ENCODE peak calls at places on chromosomes 5 and 9, in seven cellular contexts. S is psoas muscle; W is Peyer's patch; G is activated CD8-positive, alpha-beta T cell treated with anti-CD3 and anti-CD28 coated beads for 36 hours; L is HFF-Myc; I is suprapubic skin; D is tibial nerve. J is an unnamed sample.

GRCh38 chr9:76400534-76401096 is 6.4 kb upstream of the RFK start:
- DNase-seq in S (no peak), W (no peak), G (no peak), L (no peak), I (no peak), D (no peak), J (no peak)

GRCh38 chr5:107538331-107539162 is 132.2 kb downstream of the EFNA5 start:
- DNase-seq in S (no peak), W (no peak), G (no peak), L (no peak), I (no peak), D (no peak), J (no peak)

GRCh38 chr5:67306997-67307580 is 110.5 kb upstream of the CD180 start:
- DNase-seq in S (no peak), W (no peak), G (no peak), L (no peak), I (no peak), D (no peak), J (no peak)

GRCh38 chr9:38622083-38622674 is 1.8 kb upstream of the ANKRD18A start:
- DNase-seq in S (peak; percentile 46), W (peak; percentile 65), G (no peak), L (no peak), I (no peak), D (no peak), J (no peak)

GRCh38 chr5:138011991-138012390 is 20.9 kb downstream of the FAM13B start:
- DNase-seq in S (no peak), W (no peak), G (no peak), L (no peak), I (no peak), D (no peak), J (no peak)

GRCh38 chr5:36298546-36298945 is 3.2 kb downstream of the RANBP3L start:
- DNase-seq in S (no peak), W (no peak), G (no peak), L (no peak), I (no peak), D (no peak), J (no peak)

GRCh38 chr5:62691946-62692345 is 113.3 kb downstream of the LRRC70 start:
- DNase-seq in S (no peak), W (no peak), G (no peak), L (no peak), I (no peak), D (no peak), J (no peak)

GRCh38 chr9:98778711-98779530 is 17.4 kb downstream of the ANKS6 start:
- DNase-seq in S (no peak), W (no peak), G (no peak), L (no peak), I (no peak), D (no peak), J (no peak)

GRCh38 chr9:99368341-99369326 is 146.6 kb downstream of the SEC61B start:
- DNase-seq in S (peak; percentile 86), W (no peak), G (peak; percentile 53), L (peak; percentile 38), I (no peak), D (no peak), J (no peak)

GRCh38 chr5:175284806-175285205 is 159.2 kb downstream of the DRD1 start:
- DNase-seq in S (no peak), W (no peak), G (no peak), L (no peak), I (no peak), D (no peak), J (no peak)

GRCh38 chr9:33466565-33467495 is 6.9 kb downstream of the NOL6 start:
- DNase-seq in S (peak; percentile 77), W (peak; percentile 87), G (peak; percentile 82), L (no peak), I (no peak), D (peak; percentile 34), J (no peak)

GRCh38 chr5:150107909-150108447 is 21.6 kb upstream of the CSF1R start:
- DNase-seq in S (no peak), W (peak; percentile 54), G (no peak), L (peak; percentile 48), I (no peak), D (no peak), J (no peak)

GRCh38 chr9:116565986-116566385 is 121.1 kb upstream of the TRIM32 start:
- DNase-seq in S (no peak), W (no peak), G (no peak), L (no peak), I (no peak), D (no peak), J (no peak)

GRCh38 chr9:79663299-79663698 is 91.5 kb downstream of the TLE4 start:
- DNase-seq in S (no peak), W (no peak), G (no peak), L (no peak), I (no peak), D (no peak), J (no peak)

GRCh38 chr5:1737790-1738405 is 61.7 kb downstream of the MRPL36 start:
- DNase-seq in S (no peak), W (no peak), G (peak; percentile 64), L (peak; percentile 14), I (peak; percentile 26), D (no peak), J (no peak)

GRCh38 chr9:123282343-123283047 is 14.1 kb upstream of the STRBP start:
- DNase-seq in S (no peak), W (no peak), G (no peak), L (no peak), I (no peak), D (no peak), J (no peak)

GRCh38 chr9:36358486-36358885 is 41.6 kb downstream of the RNF38 start:
- DNase-seq in S (no peak), W (no peak), G (no peak), L (no peak), I (no peak), D (no peak), J (no peak)

GRCh38 chr9:16744386-16744785 is 126.1 kb downstream of the BNC2 start:
- DNase-seq in S (no peak), W (no peak), G (no peak), L (no peak), I (no peak), D (no peak), J (no peak)

GRCh38 chr5:6143523-6143922 is 234.8 kb downstream of the MED10 start:
- DNase-seq in S (no peak), W (no peak), G (no peak), L (no peak), I (no peak), D (no peak), J (no peak)

GRCh38 chr5:131747180-131748105 is 49.4 kb downstream of the FNIP1 start:
- DNase-seq in S (no peak), W (no peak), G (no peak), L (no peak), I (no peak), D (no peak), J (no peak)

GRCh38 chr9:128150594-128151342 is 1.5 kb downstream of the LCN2 start:
- DNase-seq in S (peak; percentile 52), W (peak; percentile 58), G (peak; percentile 25), L (no peak), I (no peak), D (no peak), J (peak; percentile 62)
- TF ChIP-seq CTCF in S (no peak), W (no peak), G (peak; percentile 45), L (peak; percentile 34), I (no peak), D (no peak), J (no peak)

DNA sequence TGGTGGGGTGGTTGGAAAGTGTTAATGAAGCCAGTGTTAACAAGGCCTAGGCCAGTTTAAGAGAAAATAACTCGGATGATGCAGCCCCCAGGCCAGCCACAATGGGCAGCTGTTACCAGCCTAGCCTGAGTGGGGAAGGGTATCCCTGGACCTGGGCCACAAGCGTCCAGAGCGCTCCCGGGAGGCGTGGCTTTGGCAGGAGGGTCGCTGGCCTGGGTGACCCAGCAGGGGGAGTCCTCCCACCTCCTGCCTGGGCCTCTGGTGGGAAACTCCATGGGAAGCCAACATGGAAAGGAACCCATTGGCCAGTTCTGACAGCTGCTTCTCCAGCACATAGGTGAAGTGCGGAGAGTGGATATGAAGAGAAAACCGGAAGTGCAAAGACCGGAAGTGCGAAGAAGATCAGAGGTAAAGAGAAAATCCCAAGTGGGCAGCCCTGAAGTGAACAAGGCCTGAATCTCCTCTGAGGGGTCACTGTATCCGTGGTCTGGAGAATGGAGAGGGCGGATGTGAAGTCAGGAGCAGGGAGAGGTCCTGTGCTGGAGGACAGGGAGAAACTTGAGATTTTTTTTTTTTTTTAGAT is 79.0 kb downstream of the ADCY2 start:
- DNase-seq in S (no peak), W (no peak), G (no peak), L (no peak), I (no peak), D (no peak), J (no peak)
- TF ChIP-seq CTCF in S (no peak), W (no peak), G (no peak), L (no peak), I (no peak), D (no peak), J (no peak)

GRCh38 chr5:179212870-179213269 is 132.4 kb downstream of the ADAMTS2 start:
- DNase-seq in S (no peak), W (no peak), G (peak; percentile 34), L (no peak), I (no peak), D (no peak), J (no peak)
- TF ChIP-seq CTCF in S (peak; percentile 38), W (no peak), G (no peak), L (peak; percentile 58), I (peak; percentile 28), D (no peak), J (no peak)

GRCh38 chr5:114790403-114790792 is 379.3 kb downstream of the TRIM36 start:
- DNase-seq in S (no peak), W (no peak), G (no peak), L (no peak), I (no peak), D (no peak), J (no peak)

GRCh38 chr5:114789773-114790402 is 379.8 kb downstream of the TRIM36 start:
- DNase-seq in S (no peak), W (no peak), G (no peak), L (no peak), I (no peak), D (no peak), J (no peak)
- TF ChIP-seq CTCF in S (peak; percentile 44), W (no peak), G (no peak), L (no peak), I (peak; percentile 16), D (peak; percentile 16), J (peak; percentile 84)

DNA sequence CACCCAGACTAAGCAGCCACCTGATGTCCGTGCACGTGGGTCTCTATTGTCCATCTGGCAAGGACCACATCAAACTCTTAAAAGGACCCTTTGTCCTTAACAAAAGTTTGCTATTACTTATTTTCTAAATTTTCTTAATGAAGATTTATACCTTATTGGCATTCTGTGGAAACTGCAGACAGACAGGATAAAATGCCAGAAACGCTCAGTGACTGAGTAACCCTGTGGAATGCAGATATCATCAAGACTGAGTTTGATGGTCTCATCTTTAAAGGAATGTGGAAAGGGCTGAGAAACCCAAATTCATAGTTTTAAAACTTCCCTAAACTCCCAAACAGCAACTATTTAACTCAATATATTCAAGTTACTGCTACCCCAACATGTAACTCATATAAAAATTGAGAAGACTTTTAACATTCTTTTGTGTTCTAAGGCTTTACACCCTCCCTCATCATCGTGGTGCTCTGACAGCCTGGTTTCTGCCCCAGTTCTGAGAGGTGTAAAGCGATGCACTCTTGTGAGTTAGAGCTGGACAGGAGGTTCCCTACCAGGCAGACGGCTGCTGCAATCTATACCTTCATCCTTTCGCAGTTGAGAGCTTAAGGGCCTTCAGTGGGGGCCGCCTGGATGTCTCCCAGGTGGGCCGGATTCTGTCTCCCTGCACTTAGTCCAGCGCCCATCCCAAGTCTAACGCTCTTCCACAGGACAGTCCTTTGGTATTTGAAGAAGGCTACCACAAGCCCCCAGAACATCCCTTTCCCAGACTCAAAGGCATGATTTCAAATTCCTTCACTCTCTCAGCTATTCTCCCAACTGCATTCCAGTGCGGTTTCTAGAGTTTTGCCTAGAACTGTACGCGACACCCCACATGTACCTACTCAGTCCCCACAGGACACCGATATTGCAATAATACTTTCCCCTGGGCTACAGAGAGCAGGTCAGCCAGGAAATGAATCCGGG is 68.9 kb downstream of the DAP start:
- DNase-seq in S (no peak), W (no peak), G (no peak), L (no peak), I (no peak), D (no peak), J (peak; percentile 33)
- TF ChIP-seq CTCF in S (no peak), W (no peak), G (no peak), L (no peak), I (no peak), D (no peak), J (no peak)

J was measured in RWPE2.